ENCODE peak calls at places on chromosomes 5 and 9, in eight cellular contexts. A, L, R, H, I, V, Q and Z are unnamed samples.

GRCh38 chr5:96338624-96339023 is 94.4 kb downstream of the PCSK1 start:
- DNase-seq in R (no peak), A (no peak), L (no peak), V (no peak), Q (peak), I (peak), H (no peak), Z (no peak)

GRCh38 chr9:17627641-17628040 is 48.8 kb downstream of the SH3GL2 start:
- DNase-seq in V (no peak), I (no peak), L (no peak), Q (no peak), H (no peak), R (no peak), A (no peak), Z (no peak)

GRCh38 chr5:177194278-177194677 is 60.7 kb downstream of the NSD1 start:
- DNase-seq in H (peak), V (peak), Q (peak), L (no peak), I (no peak), R (peak), A (no peak), Z (peak)

GRCh38 chr9:27572566-27572917 is 739 bp downstream of the C9orf72 start:
- DNase-seq in V (no peak), H (peak), R (no peak), I (peak), Q (peak), L (peak), A (no peak), Z (no peak)

GRCh38 chr5:42235241-42235640 is 188.0 kb upstream of the GHR start:
- DNase-seq in V (no peak), L (no peak), H (no peak), Q (no peak), A (no peak), I (no peak), R (no peak), Z (no peak)

GRCh38 chr5:20276061-20276958 is 288.3 kb upstream of the CDH18 start:
- DNase-seq in V (no peak), L (no peak), R (peak), I (no peak), H (no peak), A (no peak), Q (peak), Z (peak)

GRCh38 chr5:177100714-177101121 is 14.0 kb downstream of the FGFR4 start:
- DNase-seq in V (no peak), L (no peak), I (no peak), R (no peak), A (no peak), H (no peak), Q (no peak), Z (no peak)

GRCh38 chr5:81830602-81831001 is 79.7 kb upstream of the SSBP2 start:
- DNase-seq in L (no peak), V (no peak), I (no peak), Q (no peak), A (no peak), H (no peak), R (no peak), Z (no peak)

GRCh38 chr5:158484968-158485367 is 614.7 kb downstream of the EBF1 start:
- DNase-seq in R (no peak), A (no peak), V (no peak), Q (no peak), L (no peak), H (no peak), I (no peak), Z (no peak)

GRCh38 chr5:31232273-31232888 is 38.9 kb downstream of the CDH6 start:
- DNase-seq in Q (peak), I (no peak), H (peak), R (peak), V (peak), A (no peak), L (peak), Z (no peak)

GRCh38 chr9:124511891-124512805 is 4.9 kb upstream of the NR5A1 start:
- DNase-seq in Q (peak), L (no peak), I (no peak), R (no peak), H (no peak), A (no peak), V (no peak), Z (no peak)

GRCh38 chr5:74579215-74579614 is 61.3 kb downstream of the ENC1 start:
- DNase-seq in V (no peak), L (no peak), A (no peak), R (no peak), Q (no peak), H (no peak), I (no peak), Z (no peak)

GRCh38 chr9:127155314-127155713 is 32.9 kb upstream of the ANGPTL2 start:
- DNase-seq in R (no peak), I (no peak), V (no peak), A (peak), Q (no peak), H (no peak), L (no peak), Z (no peak)

GRCh38 chr5:119361723-119362122 is 5.9 kb downstream of the TNFAIP8 start:
- DNase-seq in L (no peak), Q (no peak), I (no peak), R (no peak), H (no peak), A (no peak), V (no peak), Z (no peak)

GRCh38 chr9:77011973-77012817 is 7.3 kb upstream of the FOXB2 start:
- DNase-seq in I (peak), L (peak), Q (peak), R (no peak), V (no peak), A (peak), H (no peak), Z (no peak)

GRCh38 chr9:96553070-96553469 is 66.6 kb downstream of the CDC14B start:
- DNase-seq in R (no peak), Q (no peak), H (peak), I (no peak), L (no peak), V (peak), A (no peak), Z (peak)

GRCh38 chr5:133906303-133906702 is 62.1 kb downstream of the C5orf15 start:
- DNase-seq in I (no peak), Q (no peak), L (no peak), H (no peak), A (no peak), R (no peak), V (no peak), Z (no peak)

GRCh38 chr5:18043344-18043743 is 409.1 kb downstream of the TAF11L14 start:
- DNase-seq in R (no peak), A (no peak), Q (no peak), H (no peak), L (no peak), I (no peak), V (no peak), Z (no peak)

GRCh38 chr9:36640982-36641381 is 68.3 kb downstream of the MELK start:
- DNase-seq in H (no peak), Q (no peak), L (no peak), V (no peak), A (no peak), R (no peak), I (no peak), Z (no peak)

GRCh38 chr5:36842087-36842486 is 34.5 kb upstream of the NIPBL start:
- DNase-seq in R (no peak), V (no peak), L (no peak), Q (no peak), A (no peak), H (no peak), I (no peak), Z (no peak)

GRCh38 chr5:79705632-79706031 is 16.0 kb downstream of the CMYA5 start:
- DNase-seq in H (no peak), Q (no peak), V (no peak), L (no peak), I (no peak), R (no peak), A (no peak), Z (no peak)

GRCh38 chr9:72006481-72006880 is 53.9 kb downstream of the C9orf57 start:
- DNase-seq in I (no peak), R (no peak), H (no peak), Q (no peak), L (no peak), A (no peak), V (no peak), Z (no peak)

GRCh38 chr9:76592105-76593010 is 133.4 kb downstream of the GCNT1 start:
- DNase-seq in L (no peak), I (no peak), R (no peak), Q (no peak), A (no peak), H (peak), V (peak), Z (no peak)

GRCh38 chr9:136095495-136096058 is 488 bp upstream of the NACC2 start:
- DNase-seq in I (peak), H (no peak), V (no peak), A (no peak), R (no peak), L (peak), Q (no peak), Z (no peak)

GRCh38 chr5:1466631-1467265 is 21.5 kb upstream of the SLC6A3 start:
- DNase-seq in R (no peak), H (no peak), I (no peak), Q (no peak), V (no peak), L (no peak), A (no peak), Z (no peak)

GRCh38 chr5:178201927-178202235 is 2.5 kb upstream of the HNRNPAB start:
- DNase-seq in Q (peak), R (no peak), I (no peak), L (no peak), H (no peak), A (no peak), V (no peak), Z (no peak)

GRCh38 chr9:121288874-121289553 is 21.1 kb downstream of the GSN start:
- DNase-seq in Q (peak), A (no peak), H (no peak), L (peak), V (no peak), I (peak), R (no peak), Z (no peak)

GRCh38 chr5:141883184-141883947 is 5.2 kb upstream of the PCDH1 start:
- DNase-seq in H (no peak), V (no peak), Q (no peak), A (no peak), L (peak), R (no peak), I (peak), Z (no peak)

GRCh38 chr5:137954131-137954879 is 65.0 kb downstream of the PKD2L2 start:
- DNase-seq in L (no peak), V (peak), A (no peak), R (peak), I (no peak), H (peak), Q (no peak), Z (peak)

GRCh38 chr9:113955076-113955752 is 79.1 kb downstream of the ZNF618 start:
- DNase-seq in I (no peak), L (no peak), V (peak), R (no peak), A (no peak), H (peak), Q (no peak), Z (peak)

GRCh38 chr5:82849885-82850284 is 227.3 kb downstream of the TMEM167A start:
- DNase-seq in L (no peak), A (no peak), H (no peak), Q (no peak), R (no peak), I (no peak), V (no peak), Z (no peak)